ENCODE peak calls at places on chromosome 3, in ten cellular contexts. O is GM12865; T is CD8-positive, alpha-beta T cell; L is adipocyte; N is heart left ventricle; E is fibroblast of lung; C is AG04450; Z is NCI-H1436 treated with DMSO at 0.1 percent for 48 hours; H is HT1080; G is activated CD4-positive, alpha-beta T cell treated with anti-CD3 and anti-CD28 coated beads, Interleukin-2, amount 50 U/mL, for 24 hours. J is an unnamed sample.

GRCh38 chr3:72698154-72698917 is 149.9 kb downstream of the SHQ1 start:
- DNase-seq in O (no peak), T (no peak), E (no peak), H (no peak), C (no peak), G (no peak), Z (no peak), N (no peak), L (no peak), J (no peak)

GRCh38 chr3:13543251-13543650 is 5.7 kb upstream of the FBLN2 start:
- DNase-seq in Z (no peak), O (no peak), T (no peak), E (peak; percentile 95), C (peak; percentile 30), H (peak; percentile 74), G (no peak), L (peak; percentile 96), N (peak; percentile 63), J (no peak)

GRCh38 chr3:127541320-127541719 is 49.2 kb downstream of the TPRA1 start:
- DNase-seq in G (no peak), L (no peak), O (no peak), C (no peak), Z (no peak), N (no peak), E (no peak), T (no peak), H (no peak), J (no peak)

GRCh38 chr3:43894176-43895049 is 203.7 kb downstream of the ABHD5 start:
- DNase-seq in L (peak; percentile 91), T (no peak), Z (no peak), C (peak; percentile 61), O (peak; percentile 70), H (no peak), E (peak; percentile 75), N (peak; percentile 45), G (no peak), J (peak; percentile 24)

GRCh38 chr3:179526482-179526881 is 36.2 kb upstream of the ACTL6A start:
- DNase-seq in O (no peak), E (no peak), C (no peak), N (no peak), L (no peak), G (no peak), T (no peak), H (no peak), Z (no peak), J (no peak)

GRCh38 chr3:151085889-151086483 is 522 bp downstream of the MED12L start:
- DNase-seq in O (peak; percentile 14), E (no peak), L (peak; percentile 46), H (peak; percentile 23), C (no peak), Z (no peak), T (no peak), G (no peak), N (no peak), J (no peak)

GRCh38 chr3:125443923-125444322 is 68.8 kb upstream of the ZNF148 start:
- DNase-seq in L (peak; percentile 92), E (peak; percentile 96), C (peak; percentile 64), T (no peak), H (no peak), Z (no peak), O (no peak), N (no peak), G (no peak), J (no peak)

GRCh38 chr3:158458464-158458863 is 112.5 kb upstream of the MLF1 start:
- DNase-seq in G (no peak), Z (no peak), L (no peak), H (no peak), E (no peak), N (no peak), C (no peak), O (no peak), T (no peak), J (no peak)

GRCh38 chr3:135513106-135514063 is 452.1 kb upstream of the PPP2R3A start:
- DNase-seq in G (no peak), N (no peak), Z (no peak), L (no peak), C (peak; percentile 15), O (peak; percentile 8), E (peak; percentile 59), H (peak; percentile 92), T (no peak), J (no peak)

GRCh38 chr3:84601303-84601702 is 357.5 kb upstream of the CADM2 start:
- DNase-seq in H (peak; percentile 51), O (no peak), C (no peak), E (no peak), L (no peak), G (no peak), N (no peak), T (no peak), Z (no peak), J (no peak)

GRCh38 chr3:66572090-66572632 is 71.3 kb upstream of the LRIG1 start:
- DNase-seq in C (no peak), N (no peak), G (no peak), Z (no peak), O (no peak), T (no peak), L (no peak), H (no peak), E (no peak), J (no peak)

GRCh38 chr3:63042866-63043265 is 167.7 kb upstream of the CADPS start:
- DNase-seq in E (no peak), O (no peak), L (no peak), Z (no peak), N (no peak), H (peak; percentile 20), G (no peak), C (no peak), T (no peak), J (no peak)

GRCh38 chr3:71087109-71088018 is 496.2 kb downstream of the FOXP1 start:
- DNase-seq in O (peak; percentile 90), C (no peak), T (no peak), Z (no peak), H (peak; percentile 75), N (no peak), E (peak; percentile 76), L (peak; percentile 58), G (no peak), J (no peak)

GRCh38 chr3:50806806-50807205 is 132.1 kb downstream of the DOCK3 start:
- DNase-seq in H (peak; percentile 57), C (no peak), E (no peak), Z (no peak), G (no peak), T (no peak), L (no peak), O (no peak), N (no peak), J (no peak)

GRCh38 chr3:18704326-18704725 is 279.2 kb upstream of the SATB1 start:
- DNase-seq in N (no peak), H (no peak), G (no peak), Z (no peak), L (no peak), E (no peak), C (no peak), O (no peak), T (no peak), J (no peak)

GRCh38 chr3:9248232-9249191 is 934 bp downstream of the SRGAP3 start:
- DNase-seq in Z (no peak), C (no peak), E (no peak), H (no peak), T (no peak), L (peak; percentile 22), G (no peak), N (no peak), O (no peak), J (no peak)